ENCODE peak calls at places on chromosomes 4 and X, in eight cellular contexts. E is ovary, M is left ventricle myocardium inferior, P is neural crest cell, L is mammary epithelial cell, S is HL-60, G is RWPE1, Q is glutamatergic neuron. X is an unnamed sample.

GRCh38 chr4:74266081-74266480 is 42.2 kb upstream of the EPGN start:
- DNase-seq in S (no peak), L (no peak), G (no peak), Q (no peak), P (no peak), E (no peak), M (no peak), X (no peak)

GRCh38 chr4:25722964-25723363 is 67.3 kb downstream of the SLC34A2 start:
- DNase-seq in M (no peak), P (no peak), S (no peak), E (no peak), G (no peak), Q (no peak), L (no peak), X (no peak)

GRCh38 chr4:1531683-1532548 is 125.7 kb upstream of the NKX1-1 start:
- DNase-seq in L (no peak), M (no peak), Q (peak; percentile 17), P (no peak), E (peak; percentile 8), S (no peak), G (no peak), X (no peak)

GRCh38 chrX:102042706-102043325 is 82.7 kb upstream of the TCEAL2 start:
- DNase-seq in L (no peak), P (no peak), Q (no peak), S (no peak), M (no peak), G (no peak), E (no peak), X (no peak)

GRCh38 chr4:185307136-185307950 is 88.4 kb downstream of the LRP2BP start:
- DNase-seq in M (no peak), P (no peak), S (no peak), L (peak; percentile 92), G (peak; percentile 66), E (no peak), Q (no peak), X (no peak)

GRCh38 chr4:75841641-75842520 is 60.4 kb downstream of the PPEF2 start:
- DNase-seq in S (peak; percentile 44), P (no peak), M (no peak), G (no peak), Q (no peak), E (no peak), L (no peak), X (no peak)

GRCh38 chrX:47080215-47080914 is 2.1 kb downstream of the RGN start:
- DNase-seq in E (no peak), M (no peak), S (no peak), Q (no peak), G (no peak), P (no peak), L (no peak), X (no peak)

GRCh38 chr4:54902261-54902660 is 223.1 kb downstream of the KDR start:
- DNase-seq in L (peak; percentile 85), E (no peak), P (no peak), Q (no peak), M (no peak), G (peak; percentile 66), S (no peak), X (no peak)

GRCh38 chrX:57930051-57930450 is 19.8 kb upstream of the ZXDA start:
- DNase-seq in G (no peak), E (no peak), Q (no peak), S (no peak), P (no peak), L (peak; percentile 22), M (no peak), X (no peak)

GRCh38 chrX:57925806-57926205 is 15.5 kb upstream of the ZXDA start:
- DNase-seq in L (no peak), P (no peak), S (no peak), M (no peak), E (no peak), G (no peak), Q (no peak), X (no peak)

GRCh38 chrX:57932266-57932665 is 22.0 kb upstream of the ZXDA start:
- DNase-seq in M (no peak), L (no peak), P (no peak), Q (no peak), E (no peak), S (no peak), G (no peak), X (no peak)

GRCh38 chrX:57933321-57933720 is 23.1 kb upstream of the ZXDA start:
- DNase-seq in M (no peak), L (no peak), Q (no peak), P (no peak), S (no peak), E (no peak), G (no peak), X (no peak)

GRCh38 chrX:57929373-57929772 is 19.1 kb upstream of the ZXDA start:
- DNase-seq in M (no peak), Q (no peak), E (no peak), L (peak; percentile 26), P (no peak), G (no peak), S (peak; percentile 8), X (no peak)
- TF ChIP-seq CTCF in M (peak; percentile 62), Q (peak; percentile 24), E (no peak), L (peak; percentile 63), P (no peak), G (peak; percentile 32), S (no peak), X (no peak)

GRCh38 chr4:5708829-5709680 is 696 bp upstream of the EVC2 start:
- DNase-seq in M (no peak), S (no peak), P (no peak), Q (no peak), L (no peak), E (peak; percentile 44), G (no peak), X (no peak)

GRCh38 chr4:5711479-5712184 is 631 bp downstream of the EVC start:
- DNase-seq in G (no peak), L (peak; percentile 34), Q (peak; percentile 47), M (peak; percentile 39), S (no peak), E (peak; percentile 51), P (peak; percentile 19), X (no peak)

GRCh38 chr4:5710962-5711478 is at the start of gene EVC:
- DNase-seq in Q (peak; percentile 74), G (peak; percentile 70), P (peak; percentile 57), S (no peak), E (peak; percentile 88), L (peak; percentile 58), M (peak; percentile 88), X (peak; percentile 93)

GRCh38 chr4:5708171-5708828 is at the start of gene EVC2:
- DNase-seq in S (no peak), L (peak; percentile 50), P (peak; percentile 51), Q (peak; percentile 65), G (peak; percentile 12), M (peak; percentile 80), E (peak; percentile 87), X (no peak)

GRCh38 chr4:5710065-5710961 is 688 bp upstream of the EVC start:
- DNase-seq in Q (no peak), L (peak; percentile 17), E (no peak), P (peak; percentile 18), S (no peak), G (peak; percentile 13), M (no peak), X (no peak)
- TF ChIP-seq CTCF in Q (peak; percentile 51), L (peak; percentile 45), E (peak; percentile 55), P (peak; percentile 60), S (no peak), G (peak; percentile 11), M (peak; percentile 31), X (no peak)

DNA sequence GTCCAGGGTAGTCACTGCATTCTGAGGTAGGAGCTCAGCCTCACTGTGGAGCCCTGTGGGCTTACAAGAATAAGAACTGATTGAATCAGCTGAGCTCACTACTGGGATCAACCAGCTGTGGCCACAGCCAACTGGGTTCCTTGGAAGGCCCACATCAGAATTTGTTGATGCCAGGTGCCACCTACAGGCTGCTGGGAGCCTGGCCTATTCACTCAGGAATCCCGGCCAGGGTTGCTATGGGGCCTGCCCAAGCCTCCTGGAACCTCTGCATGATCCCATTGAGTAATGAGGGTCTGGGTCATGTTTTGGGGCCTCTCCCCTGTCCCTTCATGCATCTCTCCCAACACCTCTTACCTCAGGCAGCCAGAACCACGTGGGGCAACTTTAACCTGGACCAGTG is 53.9 kb upstream of the KIAA1210 start:
- DNase-seq in Q (no peak), M (no peak), P (no peak), E (no peak), G (peak; percentile 7), S (no peak), L (peak; percentile 9), X (peak; percentile 87)
- TF ChIP-seq CTCF in Q (no peak), M (peak; percentile 26), P (no peak), E (no peak), G (no peak), S (no peak), L (peak; percentile 51), X (no peak)

DNA sequence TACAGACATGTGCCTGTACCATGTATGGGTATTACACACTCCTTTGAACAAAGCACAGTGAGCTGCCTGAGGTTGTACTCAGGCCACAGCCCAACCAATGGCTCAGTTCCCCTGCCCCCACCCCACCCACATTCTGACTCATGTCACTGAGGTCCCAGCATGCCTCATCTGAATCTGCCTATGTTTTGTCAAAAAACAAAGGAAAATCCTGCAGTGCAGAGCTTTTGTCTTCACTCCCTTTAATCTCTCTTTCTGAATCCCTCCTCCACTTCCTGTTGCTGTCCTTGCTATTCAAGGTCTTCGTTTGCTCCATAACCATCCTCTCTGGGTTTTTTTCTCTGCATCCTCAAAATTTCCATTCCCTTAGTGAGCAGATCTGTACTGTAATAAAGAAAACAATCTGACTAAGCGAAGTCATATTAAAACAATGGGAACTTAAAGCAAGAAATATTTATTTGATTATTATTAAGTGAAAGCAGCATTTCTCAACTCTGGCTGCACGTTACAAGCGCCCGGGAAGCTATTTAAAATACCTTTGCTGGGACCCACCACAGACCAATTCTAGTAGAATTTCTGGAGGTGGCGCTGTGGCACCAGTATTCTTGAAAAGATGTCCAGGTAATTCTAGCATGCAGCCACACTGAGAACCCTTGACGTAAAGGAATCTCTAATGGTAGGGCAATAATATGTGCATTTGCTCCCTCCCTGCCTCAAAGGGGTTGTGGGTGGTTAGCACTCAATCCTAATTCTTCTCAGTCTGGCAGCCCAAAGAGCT is 8.8 kb downstream of the GUCY2F start:
- DNase-seq in L (peak; percentile 51), M (no peak), S (peak; percentile 28), E (peak; percentile 12), Q (peak; percentile 26), G (peak; percentile 4), P (peak; percentile 35), X (no peak)
- TF ChIP-seq CTCF in L (peak; percentile 3), M (no peak), S (no peak), E (no peak), Q (no peak), G (no peak), P (peak; percentile 60), X (no peak)

GRCh38 chr4:177442623-177443155 is 452 bp upstream of the AGA start:
- DNase-seq in M (no peak), E (no peak), S (peak; percentile 36), Q (no peak), P (no peak), G (no peak), L (peak; percentile 16), X (no peak)

GRCh38 chr4:177441803-177442622 is at the start of gene AGA:
- DNase-seq in E (peak; percentile 98), M (peak; percentile 97), S (peak; percentile 96), L (peak; percentile 94), Q (peak; percentile 95), P (peak; percentile 91), G (peak; percentile 95), X (no peak)

GRCh38 chr4:177436456-177436855 is 5.8 kb downstream of the AGA start:
- DNase-seq in Q (no peak), G (no peak), L (no peak), P (no peak), E (peak; percentile 52), M (no peak), S (no peak), X (no peak)

GRCh38 chr4:177444911-177445736 is 2.9 kb upstream of the AGA start:
- DNase-seq in Q (no peak), L (no peak), P (no peak), G (no peak), M (no peak), S (no peak), E (no peak), X (no peak)

GRCh38 chr4:177441061-177441802 is 1.0 kb downstream of the AGA start:
- DNase-seq in Q (no peak), S (peak; percentile 88), E (no peak), G (no peak), M (no peak), P (no peak), L (peak; percentile 6), X (no peak)
- TF ChIP-seq CTCF in Q (peak; percentile 33), S (peak; percentile 19), E (no peak), G (no peak), M (no peak), P (peak; percentile 39), L (peak; percentile 18), X (no peak)

X was measured in vagina.